ENCODE peak calls at places on chromosome 2, in ten cellular contexts. Q is tibial nerve; T is A549; Y is DND-41; P is lower lobe of right lung; J is right lobe of liver; D is psoas muscle; W is thyroid gland; F is thoracic aorta; C is CD8-positive, alpha-beta T cell. X is an unnamed sample. For H3K4me1, the result is how much of the 10 kb centered on the place peaks cover.

GRCh38 chr2:195769975-195770374 is 112.9 kb downstream of the SLC39A10 start:
- DNase-seq in T (no peak), Y (no peak), W (no peak), D (no peak), J (no peak), P (no peak), Q (no peak), F (no peak), C (no peak), X (no peak)

GRCh38 chr2:95270541-95271081 is 3.6 kb upstream of the PROM2 start:
- DNase-seq in W (no peak), F (no peak), J (no peak), D (no peak), P (peak), T (no peak), Q (no peak), Y (no peak), C (no peak), X (peak)

GRCh38 chr2:65553504-65554074 is 121.2 kb upstream of the SPRED2 start:
- DNase-seq in C (no peak), W (no peak), P (no peak), J (peak), Y (no peak), T (no peak), Q (no peak), F (no peak), D (no peak), X (no peak)

GRCh38 chr2:240954436-240955305 is 43.7 kb upstream of the SNED1 start:
- DNase-seq in Q (no peak), P (no peak), Y (no peak), D (no peak), W (no peak), C (no peak), T (no peak), F (no peak), J (no peak), X (no peak)

GRCh38 chr2:65800998-65801397 is 368.6 kb upstream of the SPRED2 start:
- DNase-seq in Y (peak), F (no peak), W (no peak), C (no peak), T (no peak), Q (no peak), J (no peak), P (no peak), D (no peak), X (no peak)

GRCh38 chr2:42905341-42906114 is 113.1 kb upstream of the HAAO start:
- DNase-seq in W (no peak), D (peak), T (no peak), C (no peak), Q (no peak), F (no peak), J (no peak), P (no peak), Y (no peak), X (peak)

GRCh38 chr2:36473230-36473629 is 117.7 kb downstream of the CRIM1 start:
- DNase-seq in Y (no peak), Q (no peak), C (no peak), J (no peak), D (no peak), W (no peak), P (no peak), T (no peak), F (no peak), X (no peak)

GRCh38 chr2:108189316-108189715 is 50.5 kb upstream of the SULT1C3 start:
- DNase-seq in Q (no peak), P (no peak), J (no peak), T (no peak), C (no peak), F (no peak), W (peak), Y (no peak), D (no peak), X (no peak)

GRCh38 chr2:160471950-160472349 is 21.7 kb downstream of the RBMS1 start:
- DNase-seq in C (no peak), F (no peak), T (no peak), W (no peak), D (no peak), P (no peak), Q (no peak), Y (no peak), J (no peak), X (no peak)

GRCh38 chr2:137937778-137938177 is 26.5 kb upstream of the HNMT start:
- DNase-seq in Y (no peak), P (no peak), T (no peak), F (no peak), W (peak), D (no peak), C (no peak), J (no peak), Q (no peak), X (no peak)

GRCh38 chr2:234189230-234189629 is 138.7 kb downstream of the SPP2 start:
- DNase-seq in F (no peak), T (no peak), Q (no peak), W (no peak), J (no peak), Y (peak), C (no peak), D (no peak), P (no peak), X (no peak)

GRCh38 chr2:240962371-240963064 is 35.9 kb upstream of the SNED1 start:
- DNase-seq in D (no peak), Y (peak), C (no peak), Q (peak), J (peak), T (no peak), W (peak), P (peak), F (no peak), X (no peak)

GRCh38 chr2:64018715-64019082 is 529 bp downstream of the VPS54 start:
- DNase-seq in T (no peak), P (peak), D (no peak), J (no peak), C (peak), F (no peak), Y (peak), W (peak), Q (peak), X (peak)

GRCh38 chr2:240220371-240220770 is 79.9 kb upstream of the OTOS start:
- DNase-seq in J (no peak), P (no peak), D (no peak), Q (no peak), Y (no peak), C (no peak), F (no peak), T (peak), W (no peak), X (no peak)

GRCh38 chr2:159946326-159946992 is 116.0 kb downstream of the PLA2R1 start:
- DNase-seq in T (no peak), D (no peak), C (no peak), Y (no peak), W (no peak), J (no peak), Q (no peak), F (no peak), P (no peak), X (no peak)

GRCh38 chr2:216936954-216937357 is 77.1 kb upstream of the TNP1 start:
- DNase-seq in Q (no peak), P (no peak), T (no peak), D (no peak), J (no peak), C (no peak), Y (no peak), F (no peak), W (peak), X (no peak)

GRCh38 chr2:229454934-229455631 is 184.0 kb upstream of the PID1 start:
- DNase-seq in T (no peak), J (no peak), P (no peak), W (no peak), C (no peak), Y (no peak), D (no peak), Q (no peak), F (no peak), X (no peak)

GRCh38 chr2:70132244-70133126 is 45.2 kb downstream of the PCBP1 start:
- DNase-seq in C (peak), W (peak), T (peak), P (peak), J (peak), F (no peak), Y (peak), D (peak), Q (peak), X (no peak)

GRCh38 chr2:169066817-169067356 is 2.5 kb upstream of the DHRS9 start:
- DNase-seq in C (no peak), J (no peak), F (no peak), W (no peak), D (no peak), Y (no peak), T (no peak), Q (no peak), P (no peak), X (no peak)

GRCh38 chr2:69013837-69014796 is 1.1 kb downstream of the ANTXR1 start:
- DNase-seq in J (no peak), C (no peak), Y (peak), T (no peak), W (no peak), F (no peak), P (no peak), Q (no peak), D (no peak), X (peak)

GRCh38 chr2:43474273-43474672 is 121.6 kb downstream of the THADA start:
- DNase-seq in Q (no peak), T (no peak), W (no peak), C (no peak), Y (no peak), P (no peak), J (no peak), F (no peak), D (no peak), X (no peak)

GRCh38 chr2:111054791-111055627 is 65.7 kb upstream of the BCL2L11 start:
- DNase-seq in T (no peak), Q (no peak), P (no peak), F (no peak), J (no peak), D (no peak), W (peak), C (no peak), Y (no peak), X (no peak)

GRCh38 chr2:120954939-120955338 is 219.3 kb downstream of the GLI2 start:
- DNase-seq in D (no peak), Q (no peak), T (no peak), C (no peak), F (no peak), P (no peak), Y (no peak), W (no peak), J (no peak), X (no peak)

GRCh38 chr2:135424849-135425248 is 106.2 kb downstream of the ZRANB3 start:
- DNase-seq in Q (no peak), P (no peak), J (no peak), Y (no peak), D (no peak), W (no peak), T (no peak), F (no peak), C (no peak), X (no peak)

GRCh38 chr2:171523339-171523931 is 1.2 kb downstream of the CYBRD1 start:
- DNase-seq in Q (peak), D (peak), J (peak), C (no peak), W (peak), P (peak), Y (peak), T (peak), F (peak), X (peak)

GRCh38 chr2:121276341-121276740 is 8.7 kb downstream of the TFCP2L1 start:
- DNase-seq in Y (no peak), W (no peak), C (no peak), Q (no peak), D (no peak), P (no peak), J (no peak), F (no peak), T (no peak), X (no peak)

GRCh38 chr2:9179572-9180201 is 26.9 kb upstream of the ASAP2 start:
- DNase-seq in C (no peak), Q (no peak), W (peak), D (peak), T (peak), J (no peak), Y (no peak), P (no peak), F (peak), X (peak)

GRCh38 chr2:236935656-236936445 is 149.8 kb upstream of the COPS8 start:
- DNase-seq in D (no peak), Q (no peak), P (no peak), J (no peak), W (peak), F (no peak), T (no peak), Y (no peak), C (no peak), X (peak)

GRCh38 chr2:236352761-236353593 is 88.8 kb upstream of the ASB18 start:
- DNase-seq in F (no peak), D (no peak), W (peak), T (peak), P (no peak), Y (peak), Q (peak), J (no peak), C (peak), X (no peak)

GRCh38 chr2:68827681-68828080 is 43.5 kb downstream of the BMP10 start:
- DNase-seq in Y (no peak), C (no peak), Q (no peak), P (no peak), T (no peak), J (no peak), D (no peak), F (no peak), W (no peak), X (no peak)

GRCh38 chr2:233007270-233007669 is 5.8 kb downstream of the NGEF start:
- DNase-seq in D (no peak), J (no peak), Q (no peak), F (no peak), Y (no peak), T (no peak), P (no peak), C (no peak), W (no peak), X (no peak)

GRCh38 chr2:4556136-4556535 is 852.8 kb downstream of the DCDC2C start:
- DNase-seq in Y (no peak), P (no peak), D (peak), F (no peak), W (no peak), T (no peak), C (no peak), J (no peak), Q (no peak), X (no peak)

GRCh38 chr2:146417942-146418341 is 1426.9 kb upstream of the ACVR2A start:
- DNase-seq in T (no peak), D (no peak), Y (no peak), P (no peak), C (no peak), Q (no peak), J (no peak), W (no peak), F (no peak), X (no peak)

GRCh38 chr2:203909192-203909945 is 27.2 kb upstream of the ICOS start:
- DNase-seq in Y (peak), T (peak), C (no peak), Q (peak), D (no peak), F (no peak), J (no peak), W (no peak), P (no peak), X (no peak)

GRCh38 chr2:219472629-219473187 is 26.0 kb upstream of the GMPPA start:
- DNase-seq in P (no peak), Q (no peak), Y (no peak), F (no peak), T (no peak), C (no peak), W (no peak), J (no peak), D (no peak), X (no peak)

GRCh38 chr2:27664245-27664574 is 521 bp downstream of the SLC4A1AP start:
- DNase-seq in P (no peak), F (no peak), T (no peak), Q (no peak), J (no peak), Y (no peak), D (no peak), C (no peak), W (no peak), X (no peak)

GRCh38 chr2:127163922-127164321 is 56.2 kb downstream of the CYP27C1 start:
- DNase-seq in W (peak), D (no peak), C (no peak), P (no peak), J (no peak), Y (no peak), F (no peak), T (no peak), Q (no peak), X (no peak)
- H3K4me1 ChIP-seq in W (under half), D (under half), C (under half), P (under half), J (under half), Y (under half), F (under half), T (under half), Q (under half), X (under half)

GRCh38 chr2:113202305-113203216 is 28.8 kb downstream of the PSD4 start:
- DNase-seq in D (no peak), Q (no peak), P (no peak), J (peak), F (no peak), C (no peak), Y (no peak), T (no peak), W (peak), X (no peak)

GRCh38 chr2:113200236-113200635 is 26.5 kb downstream of the PSD4 start:
- DNase-seq in F (no peak), Q (no peak), W (no peak), P (no peak), Y (no peak), C (no peak), J (peak), T (no peak), D (no peak), X (no peak)

GRCh38 chr2:113203217-113203530 is 29.4 kb downstream of the PSD4 start:
- DNase-seq in D (no peak), P (no peak), T (no peak), C (no peak), Y (no peak), J (no peak), W (no peak), Q (no peak), F (no peak), X (no peak)

GRCh38 chr2:113200736-113201490 is 27.1 kb downstream of the PSD4 start:
- DNase-seq in P (no peak), T (no peak), C (no peak), J (peak), Q (no peak), D (no peak), W (no peak), F (no peak), Y (no peak), X (no peak)

GRCh38 chr2:113201496-113202304 is 27.9 kb downstream of the PSD4 start:
- DNase-seq in Q (no peak), W (no peak), J (peak), C (no peak), P (no peak), T (no peak), Y (no peak), F (no peak), D (no peak), X (no peak)
- H3K27ac ChIP-seq in Q (peak), W (peak), J (no peak), C (no peak), P (no peak), T (peak), Y (no peak), F (no peak), D (no peak), X (no peak)

DNA sequence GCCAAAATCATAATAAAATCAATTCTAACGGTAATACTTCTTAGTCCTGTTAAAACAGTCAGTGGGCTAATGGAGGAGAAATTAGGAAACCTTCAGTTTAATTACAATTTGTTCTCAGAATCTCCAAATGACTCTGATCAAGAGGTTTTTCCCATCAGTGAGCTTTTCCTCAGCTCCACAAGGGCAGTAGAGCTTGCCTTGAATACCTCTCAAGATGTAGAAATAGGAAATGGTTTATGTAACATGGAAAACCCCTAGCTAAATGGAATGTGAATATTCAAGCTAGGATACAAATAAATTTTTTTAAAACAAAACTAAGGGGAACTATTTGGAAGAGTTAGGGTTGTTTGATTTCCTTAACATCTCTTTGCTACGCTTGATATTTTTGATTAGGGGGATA is 87.5 kb downstream of the PLEKHM3 start:
- DNase-seq in F (no peak), J (no peak), D (no peak), P (no peak), T (no peak), C (no peak), W (no peak), Q (no peak), Y (no peak), X (no peak)
- H3K4me1 ChIP-seq in F (under half), J (under half), D (under half), P (under half), T (under half), C (under half), W (half or more), Q (under half), Y (under half), X (under half)

GRCh38 chr2:182636694-182637093 is 79.4 kb upstream of the DNAJC10 start:
- DNase-seq in J (no peak), F (no peak), Y (no peak), Q (no peak), W (no peak), P (no peak), C (no peak), D (no peak), T (no peak), X (no peak)

GRCh38 chr2:182631299-182631698 is 84.8 kb upstream of the DNAJC10 start:
- DNase-seq in W (no peak), C (no peak), J (no peak), T (no peak), Q (no peak), F (no peak), P (no peak), Y (no peak), D (no peak), X (no peak)

GRCh38 chr2:182628901-182629300 is 87.2 kb upstream of the DNAJC10 start:
- DNase-seq in C (no peak), Q (no peak), J (no peak), Y (no peak), T (no peak), F (no peak), W (no peak), D (no peak), P (no peak), X (no peak)

GRCh38 chr2:182638652-182639051 is 77.4 kb upstream of the DNAJC10 start:
- DNase-seq in J (no peak), P (no peak), Q (no peak), Y (no peak), D (no peak), C (no peak), F (no peak), W (no peak), T (no peak), X (no peak)

DNA sequence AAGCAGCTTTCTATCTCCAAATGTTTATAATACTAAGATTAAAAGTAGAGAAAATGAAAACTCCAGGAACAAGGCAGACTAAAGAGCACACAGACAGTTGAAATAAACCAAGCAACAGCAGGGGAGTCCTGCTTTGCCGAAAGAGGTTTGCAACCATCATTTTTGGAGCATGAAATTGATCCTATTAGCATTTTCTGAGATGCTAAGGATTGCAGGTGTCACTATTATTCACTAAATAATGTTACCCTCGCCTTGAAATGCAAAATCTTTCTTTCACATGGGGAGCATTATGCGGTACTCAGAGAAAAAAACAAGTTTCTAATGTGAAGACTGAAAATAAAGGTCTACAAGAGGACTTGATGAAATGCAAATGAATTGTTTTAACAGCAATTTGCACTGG is 81.7 kb upstream of the DNAJC10 start:
- DNase-seq in T (no peak), F (no peak), Q (no peak), C (no peak), Y (no peak), P (no peak), W (no peak), D (no peak), J (no peak), X (no peak)
- H3K27ac ChIP-seq in T (no peak), F (no peak), Q (no peak), C (no peak), Y (no peak), P (no peak), W (no peak), D (no peak), J (no peak), X (no peak)